ENCODE peak calls at places on chromosomes 2 and 18, in ten cellular contexts. One of them, this sample, is unnamed.

GRCh38 chr2:238554468-238555184 is 127.9 kb downstream of the ASB1 start:
- DNase-seq in cardiac fibroblast: no peak
- DNase-seq in CD4-positive, alpha-beta T cell: no peak
- DNase-seq in GM10248: no peak
- DNase-seq in AG10803: no peak
- DNase-seq in PC-9: no peak
- DNase-seq in lower lobe of right lung: no peak
- DNase-seq in GM20000: no peak
- DNase-seq in dorsolateral prefrontal cortex: no peak
- DNase-seq in tibial artery: no peak
- DNase-seq in this sample: no peak

GRCh38 chr2:119407430-119408220 is 24.0 kb upstream of the TMEM37 start:
- DNase-seq in AG10803: peak
- DNase-seq in cardiac fibroblast: peak
- DNase-seq in CD4-positive, alpha-beta T cell: no peak
- DNase-seq in lower lobe of right lung: no peak
- DNase-seq in tibial artery: no peak
- DNase-seq in GM10248: peak
- DNase-seq in GM20000: peak
- DNase-seq in dorsolateral prefrontal cortex: peak
- DNase-seq in PC-9: peak
- DNase-seq in this sample: peak

GRCh38 chr2:233164117-233164516 is 87.4 kb upstream of the ATG16L1 start:
- DNase-seq in PC-9: no peak
- DNase-seq in cardiac fibroblast: no peak
- DNase-seq in lower lobe of right lung: no peak
- DNase-seq in tibial artery: no peak
- DNase-seq in CD4-positive, alpha-beta T cell: no peak
- DNase-seq in GM20000: no peak
- DNase-seq in dorsolateral prefrontal cortex: no peak
- DNase-seq in AG10803: no peak
- DNase-seq in GM10248: no peak
- DNase-seq in this sample: no peak

GRCh38 chr18:49021076-49021432 is 70.3 kb upstream of the SMAD7 start:
- DNase-seq in PC-9: no peak
- DNase-seq in GM10248: no peak
- DNase-seq in GM20000: no peak
- DNase-seq in cardiac fibroblast: no peak
- DNase-seq in CD4-positive, alpha-beta T cell: no peak
- DNase-seq in AG10803: no peak
- DNase-seq in dorsolateral prefrontal cortex: no peak
- DNase-seq in tibial artery: peak
- DNase-seq in lower lobe of right lung: no peak
- DNase-seq in this sample: no peak

GRCh38 chr18:62663731-62664336 is 51.5 kb upstream of the PHLPP1 start:
- DNase-seq in CD4-positive, alpha-beta T cell: no peak
- DNase-seq in tibial artery: no peak
- DNase-seq in GM20000: peak
- DNase-seq in lower lobe of right lung: no peak
- DNase-seq in GM10248: peak
- DNase-seq in cardiac fibroblast: peak
- DNase-seq in PC-9: peak
- DNase-seq in dorsolateral prefrontal cortex: no peak
- DNase-seq in AG10803: no peak
- DNase-seq in this sample: peak

GRCh38 chr18:23553887-23554286 is 32.4 kb downstream of the NPC1 start:
- DNase-seq in AG10803: no peak
- DNase-seq in CD4-positive, alpha-beta T cell: no peak
- DNase-seq in lower lobe of right lung: no peak
- DNase-seq in PC-9: no peak
- DNase-seq in GM10248: no peak
- DNase-seq in tibial artery: no peak
- DNase-seq in GM20000: no peak
- DNase-seq in cardiac fibroblast: no peak
- DNase-seq in dorsolateral prefrontal cortex: no peak
- DNase-seq in this sample: no peak

GRCh38 chr2:118014492-118014824 is 588 bp upstream of the CCDC93 start:
- DNase-seq in tibial artery: peak
- DNase-seq in GM10248: no peak
- DNase-seq in AG10803: no peak
- DNase-seq in CD4-positive, alpha-beta T cell: no peak
- DNase-seq in PC-9: no peak
- DNase-seq in dorsolateral prefrontal cortex: no peak
- DNase-seq in GM20000: peak
- DNase-seq in cardiac fibroblast: no peak
- DNase-seq in lower lobe of right lung: no peak
- DNase-seq in this sample: no peak

GRCh38 chr18:61992923-61993322 is 100.1 kb upstream of the RNF152 start:
- DNase-seq in CD4-positive, alpha-beta T cell: no peak
- DNase-seq in PC-9: no peak
- DNase-seq in AG10803: peak
- DNase-seq in GM10248: no peak
- DNase-seq in GM20000: no peak
- DNase-seq in lower lobe of right lung: no peak
- DNase-seq in cardiac fibroblast: peak
- DNase-seq in tibial artery: no peak
- DNase-seq in dorsolateral prefrontal cortex: no peak
- DNase-seq in this sample: no peak

DNA sequence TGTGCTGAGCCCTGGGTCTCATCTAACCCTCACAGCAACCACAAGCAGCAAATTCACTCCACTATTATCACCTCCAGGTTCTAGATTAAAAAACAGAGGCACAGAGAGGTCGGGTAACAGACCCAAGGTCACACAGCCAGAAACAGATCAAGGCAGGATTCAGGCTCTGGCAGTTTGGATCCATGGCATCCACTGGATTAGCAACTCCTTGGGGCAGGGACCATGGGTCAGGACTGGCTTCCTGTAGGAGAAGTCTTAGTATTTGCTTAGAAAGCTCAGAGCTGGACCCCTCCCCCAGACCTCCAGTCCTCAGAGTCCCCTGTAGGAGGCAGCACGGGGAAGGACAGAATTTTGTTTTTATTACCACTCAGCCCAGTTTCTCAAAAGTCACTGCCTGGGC is 34.4 kb downstream of the ZFP36L2 start:
- DNase-seq in PC-9: no peak
- DNase-seq in lower lobe of right lung: no peak
- DNase-seq in tibial artery: no peak
- DNase-seq in GM10248: no peak
- DNase-seq in dorsolateral prefrontal cortex: no peak
- DNase-seq in CD4-positive, alpha-beta T cell: no peak
- DNase-seq in GM20000: no peak
- DNase-seq in cardiac fibroblast: peak
- DNase-seq in AG10803: no peak
- DNase-seq in this sample: no peak
- TF ChIP-seq CTCF in PC-9: peak
- TF ChIP-seq CTCF in lower lobe of right lung: no peak
- TF ChIP-seq CTCF in tibial artery: no peak
- TF ChIP-seq CTCF in GM10248: no peak
- TF ChIP-seq CTCF in dorsolateral prefrontal cortex: no peak
- TF ChIP-seq CTCF in CD4-positive, alpha-beta T cell: peak
- TF ChIP-seq CTCF in GM20000: peak
- TF ChIP-seq CTCF in cardiac fibroblast: peak
- TF ChIP-seq CTCF in AG10803: peak
- TF ChIP-seq CTCF in this sample: no peak

GRCh38 chr2:72108121-72108520 is 39.5 kb downstream of the CYP26B1 start:
- DNase-seq in cardiac fibroblast: peak
- DNase-seq in tibial artery: no peak
- DNase-seq in lower lobe of right lung: no peak
- DNase-seq in PC-9: no peak
- DNase-seq in GM10248: no peak
- DNase-seq in AG10803: no peak
- DNase-seq in CD4-positive, alpha-beta T cell: no peak
- DNase-seq in GM20000: no peak
- DNase-seq in dorsolateral prefrontal cortex: no peak
- DNase-seq in this sample: no peak

GRCh38 chr2:72103690-72104089 is 44.0 kb downstream of the CYP26B1 start:
- DNase-seq in AG10803: no peak
- DNase-seq in tibial artery: peak
- DNase-seq in PC-9: no peak
- DNase-seq in GM20000: no peak
- DNase-seq in GM10248: no peak
- DNase-seq in CD4-positive, alpha-beta T cell: no peak
- DNase-seq in lower lobe of right lung: no peak
- DNase-seq in dorsolateral prefrontal cortex: no peak
- DNase-seq in cardiac fibroblast: no peak
- DNase-seq in this sample: no peak

GRCh38 chr2:72103161-72103560 is 44.5 kb downstream of the CYP26B1 start:
- DNase-seq in AG10803: no peak
- DNase-seq in tibial artery: no peak
- DNase-seq in cardiac fibroblast: no peak
- DNase-seq in CD4-positive, alpha-beta T cell: no peak
- DNase-seq in PC-9: no peak
- DNase-seq in dorsolateral prefrontal cortex: no peak
- DNase-seq in GM10248: no peak
- DNase-seq in GM20000: no peak
- DNase-seq in lower lobe of right lung: no peak
- DNase-seq in this sample: no peak

GRCh38 chr2:72106978-72107377 is 40.7 kb downstream of the CYP26B1 start:
- DNase-seq in PC-9: no peak
- DNase-seq in dorsolateral prefrontal cortex: no peak
- DNase-seq in GM20000: no peak
- DNase-seq in lower lobe of right lung: no peak
- DNase-seq in CD4-positive, alpha-beta T cell: no peak
- DNase-seq in cardiac fibroblast: no peak
- DNase-seq in GM10248: no peak
- DNase-seq in AG10803: no peak
- DNase-seq in tibial artery: peak
- DNase-seq in this sample: no peak

DNA sequence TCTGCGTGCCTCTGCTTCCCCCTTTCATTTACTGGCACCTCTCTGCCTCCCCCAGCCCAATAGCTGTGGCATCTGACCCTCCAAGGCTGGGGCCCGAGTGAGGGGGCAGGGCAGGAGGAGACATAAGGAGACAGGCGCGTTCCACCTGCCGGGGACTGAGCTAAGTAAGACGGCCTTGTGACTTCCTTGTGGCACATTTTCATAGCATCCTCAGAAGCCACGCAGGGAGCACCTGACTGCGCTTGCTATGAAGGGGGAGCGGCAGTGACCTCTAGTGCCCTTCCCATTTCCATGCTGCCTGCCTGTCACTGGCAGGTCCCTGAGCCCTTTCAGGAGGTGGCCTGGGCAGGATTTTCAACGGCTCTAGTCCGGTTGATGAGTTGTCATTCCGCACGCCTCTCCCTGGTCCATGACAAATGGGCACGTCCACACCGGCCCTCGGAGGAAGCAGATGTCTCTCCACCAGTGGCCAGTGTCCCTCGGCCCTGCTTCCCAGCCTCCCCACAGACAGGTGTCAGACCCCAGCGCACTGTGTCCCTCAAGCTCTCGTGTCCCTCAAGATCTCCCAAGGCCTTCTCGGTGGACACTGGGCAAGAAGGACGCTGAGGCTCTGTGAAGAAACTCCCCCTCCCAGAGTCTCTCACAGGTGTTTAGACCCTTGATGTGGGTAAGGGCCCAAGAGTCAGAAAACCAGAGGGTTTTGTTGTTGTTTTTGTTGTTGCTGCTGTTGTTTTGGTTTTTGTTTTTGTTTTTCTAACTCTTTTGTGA is 42.7 kb downstream of the CYP26B1 start:
- DNase-seq in cardiac fibroblast: no peak
- DNase-seq in GM20000: no peak
- DNase-seq in tibial artery: peak
- DNase-seq in AG10803: no peak
- DNase-seq in GM10248: no peak
- DNase-seq in PC-9: no peak
- DNase-seq in lower lobe of right lung: no peak
- DNase-seq in dorsolateral prefrontal cortex: no peak
- DNase-seq in CD4-positive, alpha-beta T cell: no peak
- DNase-seq in this sample: no peak
- TF ChIP-seq CTCF in cardiac fibroblast: no peak
- TF ChIP-seq CTCF in GM20000: no peak
- TF ChIP-seq CTCF in tibial artery: no peak
- TF ChIP-seq CTCF in AG10803: no peak
- TF ChIP-seq CTCF in GM10248: no peak
- TF ChIP-seq CTCF in PC-9: no peak
- TF ChIP-seq CTCF in lower lobe of right lung: no peak
- TF ChIP-seq CTCF in dorsolateral prefrontal cortex: no peak
- TF ChIP-seq CTCF in CD4-positive, alpha-beta T cell: no peak
- TF ChIP-seq CTCF in this sample: no peak

DNA sequence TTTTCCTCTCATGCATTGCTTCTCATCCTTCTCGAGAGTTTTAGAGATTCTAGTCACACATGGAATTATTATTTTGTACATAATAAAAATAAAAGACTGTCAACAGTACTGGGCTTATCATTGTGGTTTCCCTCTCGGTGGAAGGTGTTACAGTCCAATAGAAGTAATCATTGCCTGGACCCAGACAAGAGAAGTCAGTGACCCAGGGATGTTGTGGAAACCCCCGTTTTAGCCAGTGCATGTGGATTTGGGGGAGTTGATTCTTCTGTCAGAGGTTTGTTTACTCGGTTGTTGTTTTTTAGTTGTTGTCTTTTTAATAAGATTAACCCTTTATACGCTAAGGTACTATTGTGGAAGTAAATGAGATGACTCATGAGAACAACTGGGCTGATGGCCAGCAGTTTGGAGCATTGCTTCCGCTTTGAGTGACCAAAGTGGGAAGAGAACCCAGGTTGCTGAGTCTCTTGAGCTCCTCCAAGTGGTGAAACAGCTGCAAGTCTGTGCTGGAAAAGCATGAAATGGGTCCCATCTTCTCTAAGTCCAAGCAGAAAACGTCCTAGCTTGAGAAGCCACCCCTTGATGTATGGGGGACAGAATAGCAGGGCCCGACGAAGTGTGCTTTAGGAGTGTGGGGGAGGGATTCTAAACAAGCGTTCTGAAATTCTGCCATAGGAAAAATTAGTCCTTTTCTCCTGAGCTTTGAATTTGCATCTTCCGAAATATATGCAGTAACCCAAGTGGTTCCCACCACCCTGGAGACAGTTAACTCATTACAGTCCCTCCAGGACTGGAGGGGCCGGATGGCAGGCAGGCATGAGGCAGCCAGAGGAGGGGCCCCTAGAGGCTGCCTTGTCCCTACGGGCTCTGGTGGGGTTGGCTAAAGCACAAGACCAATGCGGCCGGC is 61.8 kb upstream of the GPR45 start:
- DNase-seq in GM10248: peak
- DNase-seq in GM20000: peak
- DNase-seq in cardiac fibroblast: peak
- DNase-seq in CD4-positive, alpha-beta T cell: no peak
- DNase-seq in PC-9: peak
- DNase-seq in lower lobe of right lung: peak
- DNase-seq in AG10803: peak
- DNase-seq in dorsolateral prefrontal cortex: no peak
- DNase-seq in tibial artery: no peak
- DNase-seq in this sample: peak
- TF ChIP-seq CTCF in GM10248: peak
- TF ChIP-seq CTCF in GM20000: no peak
- TF ChIP-seq CTCF in cardiac fibroblast: peak
- TF ChIP-seq CTCF in CD4-positive, alpha-beta T cell: no peak
- TF ChIP-seq CTCF in PC-9: no peak
- TF ChIP-seq CTCF in lower lobe of right lung: peak
- TF ChIP-seq CTCF in AG10803: peak
- TF ChIP-seq CTCF in dorsolateral prefrontal cortex: peak
- TF ChIP-seq CTCF in tibial artery: no peak
- TF ChIP-seq CTCF in this sample: peak

GRCh38 chr2:131155208-131155855 is 50.2 kb downstream of the PLEKHB2 start:
- DNase-seq in CD4-positive, alpha-beta T cell: no peak
- DNase-seq in GM10248: no peak
- DNase-seq in AG10803: no peak
- DNase-seq in dorsolateral prefrontal cortex: no peak
- DNase-seq in cardiac fibroblast: no peak
- DNase-seq in tibial artery: no peak
- DNase-seq in PC-9: no peak
- DNase-seq in lower lobe of right lung: no peak
- DNase-seq in GM20000: no peak
- DNase-seq in this sample: no peak

GRCh38 chr2:131153529-131153928 is 48.4 kb downstream of the PLEKHB2 start:
- DNase-seq in CD4-positive, alpha-beta T cell: no peak
- DNase-seq in dorsolateral prefrontal cortex: no peak
- DNase-seq in GM10248: no peak
- DNase-seq in GM20000: no peak
- DNase-seq in AG10803: no peak
- DNase-seq in tibial artery: no peak
- DNase-seq in cardiac fibroblast: no peak
- DNase-seq in lower lobe of right lung: no peak
- DNase-seq in PC-9: no peak
- DNase-seq in this sample: no peak

GRCh38 chr2:131154071-131154531 is 49.0 kb downstream of the PLEKHB2 start:
- DNase-seq in GM20000: peak
- DNase-seq in cardiac fibroblast: peak
- DNase-seq in lower lobe of right lung: peak
- DNase-seq in CD4-positive, alpha-beta T cell: peak
- DNase-seq in GM10248: peak
- DNase-seq in tibial artery: no peak
- DNase-seq in dorsolateral prefrontal cortex: peak
- DNase-seq in AG10803: peak
- DNase-seq in PC-9: peak
- DNase-seq in this sample: peak

GRCh38 chr2:131154647-131155046 is 49.5 kb downstream of the PLEKHB2 start:
- DNase-seq in tibial artery: no peak
- DNase-seq in dorsolateral prefrontal cortex: no peak
- DNase-seq in GM10248: no peak
- DNase-seq in cardiac fibroblast: no peak
- DNase-seq in lower lobe of right lung: no peak
- DNase-seq in PC-9: no peak
- DNase-seq in AG10803: no peak
- DNase-seq in GM20000: no peak
- DNase-seq in CD4-positive, alpha-beta T cell: no peak
- DNase-seq in this sample: no peak

GRCh38 chr2:131156452-131157149 is 51.5 kb downstream of the PLEKHB2 start:
- DNase-seq in lower lobe of right lung: no peak
- DNase-seq in AG10803: no peak
- DNase-seq in tibial artery: no peak
- DNase-seq in dorsolateral prefrontal cortex: no peak
- DNase-seq in GM10248: peak
- DNase-seq in GM20000: peak
- DNase-seq in PC-9: no peak
- DNase-seq in cardiac fibroblast: no peak
- DNase-seq in CD4-positive, alpha-beta T cell: no peak
- DNase-seq in this sample: peak
- TF ChIP-seq CTCF in lower lobe of right lung: no peak
- TF ChIP-seq CTCF in AG10803: peak
- TF ChIP-seq CTCF in tibial artery: no peak
- TF ChIP-seq CTCF in dorsolateral prefrontal cortex: no peak
- TF ChIP-seq CTCF in GM10248: no peak
- TF ChIP-seq CTCF in GM20000: no peak
- TF ChIP-seq CTCF in PC-9: no peak
- TF ChIP-seq CTCF in cardiac fibroblast: peak
- TF ChIP-seq CTCF in CD4-positive, alpha-beta T cell: no peak
- TF ChIP-seq CTCF in this sample: no peak

This sample was measured in GM13976.